ENCODE peak calls at places on chromosomes 3 and 15, in nine cellular contexts. F is SK-N-DZ, D is aorta, X is cardiac fibroblast, N is right cardiac atrium, K is adipocyte, L is kidney tubule cell, S is AG08395, J is posterior cingulate gyrus. Z is an unnamed sample.
A peak's percentile ranks its signal among the peaks of the same experiment; 100 is the strongest.

GRCh38 chr3:60079076-60079475 is 1029.3 kb upstream of the CFAP20DC start:
- DNase-seq in F (no peak), D (no peak), L (no peak), X (no peak), K (no peak), J (no peak), S (no peak), N (no peak), Z (peak; percentile 52)

GRCh38 chr3:119600732-119601131 is 3.0 kb downstream of the PLA1A start:
- DNase-seq in J (no peak), F (peak; percentile 56), N (peak; percentile 82), X (no peak), K (no peak), L (no peak), D (peak; percentile 53), S (no peak), Z (no peak)

GRCh38 chr15:68113273-68113672 is 59.2 kb downstream of the PIAS1 start:
- DNase-seq in L (no peak), K (peak; percentile 53), J (no peak), X (peak; percentile 45), F (peak; percentile 2), S (peak; percentile 10), D (no peak), N (no peak), Z (no peak)

GRCh38 chr3:8554725-8555621 is 53.4 kb downstream of the LMCD1 start:
- DNase-seq in N (peak; percentile 80), K (peak; percentile 87), F (peak; percentile 44), J (no peak), L (no peak), S (peak; percentile 87), X (peak; percentile 77), D (peak; percentile 72), Z (no peak)

GRCh38 chr3:127074900-127075360 is 92.0 kb downstream of the PLXNA1 start:
- DNase-seq in X (peak; percentile 76), K (peak; percentile 73), F (peak; percentile 53), N (no peak), L (peak; percentile 95), J (peak; percentile 52), D (peak; percentile 86), S (peak; percentile 86), Z (no peak)

GRCh38 chr15:89628301-89628700 is 27.0 kb downstream of the KIF7 start:
- DNase-seq in F (no peak), S (no peak), K (no peak), X (no peak), N (no peak), J (no peak), D (no peak), L (no peak), Z (no peak)

GRCh38 chr3:149850787-149851582 is 38.0 kb downstream of the RNF13 start:
- DNase-seq in K (no peak), L (no peak), F (no peak), S (no peak), N (no peak), J (no peak), X (no peak), D (no peak), Z (no peak)

GRCh38 chr3:173045770-173046382 is 95.2 kb downstream of the SPATA16 start:
- DNase-seq in F (no peak), S (no peak), K (peak; percentile 56), L (peak; percentile 11), J (no peak), X (peak; percentile 41), N (no peak), D (no peak), Z (no peak)

GRCh38 chr3:119184808-119185690 is 11.7 kb downstream of the UPK1B start:
- DNase-seq in S (peak; percentile 76), F (no peak), L (peak; percentile 95), D (no peak), K (peak; percentile 94), N (no peak), X (peak; percentile 94), J (no peak), Z (no peak)